ENCODE peak calls at places on chromosomes 5 and 9, in seven cellular contexts. E, V, K, W, Q, O and S are unnamed samples.

GRCh38 chr5:56142620-56143431 is 90.3 kb downstream of the ANKRD55 start:
- DNase-seq in E (no peak), V (no peak), K (no peak), W (no peak), Q (no peak), O (no peak), S (no peak)

GRCh38 chr5:50593681-50594080 is 72.8 kb upstream of the PARP8 start:
- DNase-seq in E (no peak), V (no peak), K (no peak), W (no peak), Q (no peak), O (no peak), S (no peak)

GRCh38 chr5:173454764-173455598 is 126.8 kb upstream of the STC2 start:
- DNase-seq in E (peak), V (no peak), K (no peak), W (peak), Q (peak), O (peak), S (no peak)

GRCh38 chr5:98602534-98603112 is 170.8 kb upstream of the RGMB start:
- DNase-seq in E (no peak), V (no peak), K (no peak), W (no peak), Q (no peak), O (no peak), S (no peak)

GRCh38 chr5:180201051-180201987 is 7.7 kb downstream of the RASGEF1C start:
- DNase-seq in E (no peak), V (no peak), K (no peak), W (no peak), Q (peak), O (no peak), S (no peak)

GRCh38 chr9:117414220-117414905 is 494 bp downstream of the ASTN2 start:
- DNase-seq in E (no peak), V (no peak), K (no peak), W (no peak), Q (peak), O (peak), S (no peak)

GRCh38 chr9:136773386-136774044 is 9.2 kb upstream of the LCN15 start:
- DNase-seq in E (no peak), V (no peak), K (no peak), W (no peak), Q (peak), O (no peak), S (no peak)

GRCh38 chr9:2024888-2025781 is 10.0 kb downstream of the SMARCA2 start:
- DNase-seq in E (no peak), V (no peak), K (no peak), W (no peak), Q (peak), O (no peak), S (no peak)

GRCh38 chr5:42889311-42889933 is 77.7 kb upstream of the SELENOP start:
- DNase-seq in E (peak), V (peak), K (no peak), W (no peak), Q (peak), O (peak), S (peak)